ENCODE peak calls at places on chromosomes 7 and 10, in six cellular contexts. G is HepG2, V is K562, A is GM12878, P is SK-N-SH, B is H1. C is an unnamed sample.

GRCh38 chr10:11759347-11759746 is 17.2 kb downstream of the ECHDC3 start:
- DNase-seq in V (no peak), G (no peak), A (no peak), B (no peak), P (no peak), C (no peak)

GRCh38 chr10:76946268-76946667 is 691.3 kb downstream of the KCNMA1 start:
- DNase-seq in A (no peak), V (no peak), G (no peak), B (no peak), P (no peak), C (no peak)

GRCh38 chr7:28939844-28940243 is 18.3 kb downstream of the TRIL start:
- DNase-seq in B (no peak), V (no peak), G (no peak), A (no peak), P (peak; percentile 29), C (no peak)

GRCh38 chr7:69599211-69599878 is 1.1 kb downstream of the AUTS2 start:
- DNase-seq in G (no peak), V (no peak), A (no peak), P (peak; percentile 82), B (peak; percentile 73), C (no peak)

GRCh38 chr10:15784662-15785300 is 65.1 kb upstream of the ITGA8 start:
- DNase-seq in P (no peak), G (no peak), V (no peak), A (no peak), B (no peak), C (no peak)

GRCh38 chr10:92242910-92243671 is 47.8 kb downstream of the CPEB3 start:
- DNase-seq in G (peak; percentile 58), V (peak; percentile 48), P (peak; percentile 74), A (no peak), B (no peak), C (peak; percentile 81)

GRCh38 chr10:107754814-107755213 is 590.3 kb upstream of the SORCS1 start:
- DNase-seq in V (no peak), G (no peak), B (no peak), A (no peak), P (no peak), C (no peak)

GRCh38 chr7:130598056-130598455 is 70.5 kb downstream of the COPG2 start:
- DNase-seq in G (no peak), P (no peak), A (no peak), V (no peak), B (no peak), C (no peak)

GRCh38 chr7:47232751-47233412 is 349.0 kb downstream of the TNS3 start:
- DNase-seq in A (no peak), G (no peak), V (peak; percentile 35), P (no peak), B (no peak), C (no peak)

GRCh38 chr10:11416974-11417373 is 194.5 kb downstream of the USP6NL start:
- DNase-seq in G (no peak), P (no peak), B (no peak), V (no peak), A (no peak), C (no peak)

GRCh38 chr10:49298666-49298989 is 342 bp upstream of the C10orf71 start:
- DNase-seq in B (no peak), G (no peak), P (no peak), A (no peak), V (peak; percentile 52), C (no peak)

GRCh38 chr10:132048294-132048667 is 17.5 kb upstream of the JAKMIP3 start:
- DNase-seq in G (peak; percentile 40), V (no peak), P (no peak), A (no peak), B (no peak), C (no peak)

GRCh38 chr7:20450473-20450872 is 119.8 kb downstream of the ITGB8 start:
- DNase-seq in V (no peak), P (no peak), B (no peak), A (no peak), G (no peak), C (no peak)

GRCh38 chr10:47099445-47099844 is 188.2 kb downstream of the PTPN20 start:
- DNase-seq in P (no peak), V (no peak), B (no peak), G (no peak), A (no peak), C (no peak)

GRCh38 chr10:132447446-132448247 is 50.6 kb downstream of the PWWP2B start:
- DNase-seq in G (peak; percentile 39), B (no peak), A (no peak), V (no peak), P (no peak), C (peak; percentile 70)

GRCh38 chr7:144036302-144036858 is 12.4 kb upstream of the OR2A5 start:
- DNase-seq in B (no peak), V (no peak), P (no peak), A (no peak), G (no peak), C (no peak)

GRCh38 chr10:14508725-14509124 is 178.0 kb upstream of the FRMD4A start:
- DNase-seq in V (no peak), P (no peak), B (no peak), G (no peak), A (no peak), C (no peak)

GRCh38 chr7:112547916-112548315 is 67.1 kb downstream of the LSMEM1 start:
- DNase-seq in A (no peak), G (no peak), V (no peak), P (no peak), B (no peak), C (no peak)

GRCh38 chr10:75395955-75396860 is 5.4 kb downstream of the ZNF503 start:
- DNase-seq in B (peak; percentile 67), P (no peak), A (no peak), G (no peak), V (no peak), C (no peak)

GRCh38 chr10:114719311-114719710 is 61.2 kb upstream of the ABLIM1 start:
- DNase-seq in A (no peak), V (no peak), G (peak; percentile 81), B (no peak), P (no peak), C (no peak)

GRCh38 chr7:27032843-27033242 is 63.0 kb downstream of the HOXA1 start:
- DNase-seq in B (no peak), P (no peak), A (no peak), V (no peak), G (no peak), C (no peak)

GRCh38 chr7:141012044-141012685 is 2.6 kb downstream of the MRPS33 start:
- DNase-seq in V (peak; percentile 62), B (peak; percentile 75), P (peak; percentile 72), G (peak; percentile 70), A (peak; percentile 62), C (peak; percentile 64)

GRCh38 chr7:141370178-141370577 is 181.0 kb upstream of the AGK start:
- DNase-seq in G (no peak), P (no peak), V (no peak), A (no peak), B (no peak), C (no peak)

GRCh38 chr7:30022991-30023390 is 3.5 kb downstream of the FKBP14 start:
- DNase-seq in G (no peak), B (no peak), P (no peak), V (no peak), A (no peak), C (no peak)

GRCh38 chr7:34339061-34339526 is 318.9 kb upstream of the NPSR1 start:
- DNase-seq in A (no peak), B (no peak), P (no peak), V (no peak), G (peak; percentile 83), C (no peak)

GRCh38 chr10:44882146-44882720 is 28.9 kb upstream of the TMEM72 start:
- DNase-seq in A (no peak), P (no peak), B (no peak), G (no peak), V (no peak), C (no peak)

GRCh38 chr7:14851610-14852009 is 50.9 kb downstream of the DGKB start:
- DNase-seq in G (no peak), A (no peak), B (no peak), V (no peak), P (no peak), C (no peak)

GRCh38 chr7:128909605-128910568 is 622 bp downstream of the KCP start:
- DNase-seq in G (no peak), B (peak; percentile 71), A (no peak), P (peak; percentile 70), V (no peak), C (no peak)

GRCh38 chr7:43439631-43440401 is 143.1 kb upstream of the STK17A start:
- DNase-seq in G (peak; percentile 51), A (peak; percentile 13), P (peak; percentile 76), B (peak; percentile 85), V (peak; percentile 81), C (peak; percentile 47)

GRCh38 chr10:113099431-113100298 is 149.6 kb downstream of the TCF7L2 start:
- DNase-seq in B (no peak), P (peak; percentile 47), V (no peak), G (no peak), A (no peak), C (peak; percentile 69)

DNA sequence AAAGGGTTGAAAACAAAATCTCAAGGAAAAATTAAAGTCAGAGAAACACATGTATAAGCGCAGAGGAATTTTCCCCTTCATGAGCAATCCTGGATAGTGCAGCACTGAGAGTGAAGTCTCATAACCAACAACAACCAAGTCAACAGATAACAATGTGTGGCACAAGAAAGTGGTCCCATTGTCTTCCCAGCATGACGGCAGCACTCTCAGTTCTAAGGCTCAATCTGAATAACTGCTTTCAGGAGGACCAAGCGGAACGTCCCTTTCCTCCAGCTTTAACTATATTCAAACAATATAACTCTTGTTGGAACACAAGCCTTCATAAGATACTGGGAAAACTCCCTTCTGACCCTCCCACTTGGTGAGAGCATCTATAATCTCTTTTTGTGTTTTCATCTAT is 137.9 kb downstream of the RAPGEF5 start:
- DNase-seq in B (no peak), A (no peak), G (no peak), V (no peak), P (no peak), C (no peak)
- TF ChIP-seq GABPA in B (no peak), A (no peak), G (no peak), V (no peak), P (no peak), C (no peak)

GRCh38 chr7:134996097-134996550 is 9.8 kb downstream of the AGBL3 start:
- DNase-seq in G (no peak), A (peak; percentile 96), P (peak; percentile 37), B (no peak), V (no peak), C (no peak)
- TF ChIP-seq GABPA in G (no peak), A (no peak), P (no peak), B (no peak), V (no peak), C (no peak)

GRCh38 chr7:80039255-80039884 is 95.3 kb upstream of the GNAI1 start:
- DNase-seq in A (no peak), G (no peak), B (no peak), P (no peak), V (no peak), C (no peak)
- TF ChIP-seq GABPA in A (no peak), G (no peak), B (no peak), P (no peak), V (no peak), C (no peak)

DNA sequence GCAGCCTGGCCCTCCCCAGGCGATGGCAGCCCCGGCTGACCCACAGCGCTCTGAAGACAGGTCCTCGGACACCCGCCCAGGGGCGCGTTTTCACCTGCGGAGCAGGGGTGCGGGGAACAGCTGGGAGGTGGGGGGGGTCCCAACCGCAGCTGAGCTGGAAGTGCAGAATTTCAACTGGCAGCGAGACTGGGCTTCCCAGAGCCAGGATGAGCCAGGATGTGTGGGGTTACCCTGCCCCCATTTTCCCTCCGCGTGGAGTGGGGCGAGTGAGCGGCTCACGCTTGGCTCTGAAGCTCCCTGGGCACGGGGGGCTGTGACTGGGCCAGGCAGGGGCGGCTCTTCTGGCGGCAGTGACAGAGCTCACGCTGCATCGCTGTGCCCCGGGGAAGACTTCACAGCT is 70.2 kb downstream of the DNAJB6 start:
- DNase-seq in V (no peak), B (no peak), P (peak; percentile 49), G (no peak), A (no peak), C (no peak)
- TF ChIP-seq GABPA in V (no peak), B (no peak), P (no peak), G (no peak), A (no peak), C (no peak)